ENCODE peak calls at places on chromosomes 1 and 21, in seven cellular contexts. S, Z, F, I, C, L and T are unnamed samples.

GRCh38 chr21:46298083-46298412 is 11.9 kb downstream of the YBEY start:
- DNase-seq in S (no peak), Z (no peak), F (no peak), I (no peak), C (no peak), L (no peak), T (no peak)

GRCh38 chr1:35564884-35565741 is 7.5 kb downstream of the NCDN start:
- DNase-seq in S (no peak), Z (peak; percentile 57), F (no peak), I (no peak), C (no peak), L (no peak), T (no peak)

GRCh38 chr1:224432672-224433040 is 1.9 kb downstream of the WDR26 start:
- DNase-seq in S (peak; percentile 16), Z (no peak), F (no peak), I (peak; percentile 36), C (no peak), L (no peak), T (peak; percentile 50)

GRCh38 chr21:44695176-44695575 is 1.8 kb upstream of the KRTAP10-12 start:
- DNase-seq in S (no peak), Z (no peak), F (no peak), I (peak; percentile 12), C (no peak), L (no peak), T (no peak)

GRCh38 chr1:201719812-201720521 is 109.0 kb upstream of the IPO9 start:
- DNase-seq in S (peak; percentile 69), Z (peak; percentile 88), F (no peak), I (peak; percentile 45), C (no peak), L (no peak), T (no peak)

GRCh38 chr21:38766987-38767722 is 38.6 kb upstream of the ETS2 start:
- DNase-seq in S (no peak), Z (no peak), F (no peak), I (peak; percentile 60), C (no peak), L (peak; percentile 46), T (peak; percentile 95)

GRCh38 chr1:197984273-197984672 is 67.1 kb downstream of the LHX9 start:
- DNase-seq in S (peak; percentile 57), Z (no peak), F (no peak), I (no peak), C (no peak), L (no peak), T (no peak)

GRCh38 chr1:95007687-95008086 is 65.1 kb downstream of the ALG14 start:
- DNase-seq in S (no peak), Z (no peak), F (no peak), I (no peak), C (no peak), L (no peak), T (no peak)

GRCh38 chr21:42555756-42556438 is 42.2 kb downstream of the SLC37A1 start:
- DNase-seq in S (no peak), Z (no peak), F (no peak), I (no peak), C (peak; percentile 38), L (no peak), T (no peak)

GRCh38 chr1:26557078-26557477 is 27.5 kb downstream of the RPS6KA1 start:
- DNase-seq in S (no peak), Z (no peak), F (no peak), I (no peak), C (no peak), L (no peak), T (no peak)

GRCh38 chr1:96771847-96772246 is 50.3 kb downstream of the PTBP2 start:
- DNase-seq in S (no peak), Z (no peak), F (no peak), I (no peak), C (no peak), L (no peak), T (no peak)

GRCh38 chr1:177223359-177223758 is 52.6 kb downstream of the BRINP2 start:
- DNase-seq in S (no peak), Z (no peak), F (no peak), I (no peak), C (no peak), L (no peak), T (no peak)

GRCh38 chr21:39003982-39004775 is 179.1 kb downstream of the PSMG1 start:
- DNase-seq in S (peak; percentile 39), Z (no peak), F (no peak), I (no peak), C (no peak), L (no peak), T (no peak)

GRCh38 chr21:24220466-24220865 is 1386.8 kb downstream of the MRPL39 start:
- DNase-seq in S (no peak), Z (no peak), F (no peak), I (no peak), C (no peak), L (no peak), T (no peak)

GRCh38 chr1:50109647-50110075 is 941 bp downstream of the ELAVL4 start:
- DNase-seq in S (peak; percentile 2), Z (no peak), F (no peak), I (no peak), C (no peak), L (peak; percentile 21), T (peak; percentile 12)

GRCh38 chr1:207807395-207808321 is 55.8 kb downstream of the CD46 start:
- DNase-seq in S (no peak), Z (peak; percentile 86), F (no peak), I (peak; percentile 89), C (peak; percentile 85), L (no peak), T (no peak)

GRCh38 chr1:246404078-246404477 is 103.0 kb downstream of the SMYD3 start:
- DNase-seq in S (no peak), Z (no peak), F (no peak), I (no peak), C (no peak), L (no peak), T (no peak)

GRCh38 chr1:16152521-16153087 is 3.3 kb downstream of the EPHA2 start:
- DNase-seq in S (peak; percentile 66), Z (peak; percentile 74), F (no peak), I (peak; percentile 63), C (no peak), L (no peak), T (no peak)

GRCh38 chr1:247322849-247323586 is 8.6 kb downstream of the ZNF496 start:
- DNase-seq in S (no peak), Z (no peak), F (no peak), I (no peak), C (no peak), L (peak; percentile 50), T (no peak)

GRCh38 chr1:150281221-150281757 is 1.1 kb upstream of the CIART start:
- DNase-seq in S (peak; percentile 62), Z (peak; percentile 85), F (peak; percentile 62), I (peak; percentile 82), C (no peak), L (peak; percentile 64), T (peak; percentile 74)

GRCh38 chr1:185539277-185539943 is 194.8 kb upstream of the HMCN1 start:
- DNase-seq in S (peak; percentile 53), Z (no peak), F (no peak), I (no peak), C (no peak), L (no peak), T (no peak)

GRCh38 chr1:3602375-3602774 is 8.9 kb downstream of the MEGF6 start:
- DNase-seq in S (no peak), Z (no peak), F (no peak), I (no peak), C (no peak), L (no peak), T (no peak)

GRCh38 chr1:116515702-116516101 is 55.1 kb downstream of the CD58 start:
- DNase-seq in S (no peak), Z (no peak), F (no peak), I (no peak), C (no peak), L (peak; percentile 41), T (peak; percentile 46)

GRCh38 chr21:15660424-15660805 is 69.4 kb upstream of the USP25 start:
- DNase-seq in S (no peak), Z (no peak), F (no peak), I (no peak), C (no peak), L (no peak), T (no peak)

GRCh38 chr1:218304281-218305039 is 19.4 kb downstream of the RRP15 start:
- DNase-seq in S (peak; percentile 68), Z (peak; percentile 86), F (no peak), I (no peak), C (peak; percentile 13), L (no peak), T (no peak)

GRCh38 chr1:29576510-29576909 is 340.2 kb downstream of the PTPRU start:
- DNase-seq in S (no peak), Z (no peak), F (no peak), I (no peak), C (no peak), L (no peak), T (no peak)
- H3K4me3 ChIP-seq in S (no peak overlapping the region), Z (no peak overlapping the region), F (no peak overlapping the region), I (no peak overlapping the region), C (no peak overlapping the region), L (no peak overlapping the region), T (no peak overlapping the region)

GRCh38 chr1:8822383-8823294 is 5.2 kb upstream of the RERE start:
- DNase-seq in S (peak; percentile 82), Z (no peak), F (no peak), I (peak; percentile 30), C (no peak), L (no peak), T (no peak)

GRCh38 chr1:8821084-8821483 is 3.6 kb upstream of the RERE start:
- DNase-seq in S (no peak), Z (no peak), F (no peak), I (no peak), C (no peak), L (no peak), T (no peak)

GRCh38 chr1:8823295-8823664 is 5.8 kb upstream of the RERE start:
- DNase-seq in S (no peak), Z (no peak), F (no peak), I (no peak), C (no peak), L (no peak), T (no peak)

GRCh38 chr1:8831329-8831728 is 13.9 kb upstream of the RERE start:
- DNase-seq in S (no peak), Z (no peak), F (no peak), I (no peak), C (no peak), L (no peak), T (no peak)

GRCh38 chr1:8825985-8826481 is 8.6 kb upstream of the RERE start:
- DNase-seq in S (peak; percentile 91), Z (peak; percentile 61), F (no peak), I (no peak), C (no peak), L (no peak), T (no peak)
- H3K4me1 ChIP-seq in S (no peaks in the 10 kb centered on the region), Z (no peaks in the 10 kb centered on the region), F (no peaks in the 10 kb centered on the region), I (peaks cover 5% of the 10 kb centered on the region), C (peaks cover 23% of the 10 kb centered on the region), L (peaks cover 7% of the 10 kb centered on the region), T (peaks cover 7% of the 10 kb centered on the region)

DNA sequence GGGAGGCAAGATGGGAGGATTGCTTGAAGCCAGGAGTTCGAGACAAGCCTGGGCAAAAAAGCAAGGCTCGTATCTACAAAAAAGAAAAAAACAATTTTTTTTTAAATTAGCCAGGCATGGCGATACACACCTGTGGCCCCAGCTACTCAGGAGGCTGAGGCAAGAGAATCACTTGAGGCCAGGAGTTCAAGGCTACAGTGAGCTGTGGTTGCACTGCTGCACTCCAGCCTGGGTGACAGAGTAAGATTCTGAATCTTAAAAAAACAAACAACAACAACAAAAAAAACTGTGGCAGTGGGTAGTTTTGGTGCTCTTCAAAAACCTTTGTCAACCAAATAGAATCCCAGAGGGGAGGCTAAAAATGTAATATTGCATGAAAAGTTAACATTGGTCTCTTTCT is 734 bp downstream of the PTPN22 start:
- DNase-seq in S (no peak), Z (no peak), F (no peak), I (no peak), C (no peak), L (peak; percentile 31), T (no peak)
- H3K4me3 ChIP-seq in S (no peak overlapping the region), Z (no peak overlapping the region), F (no peak overlapping the region), I (no peak overlapping the region), C (no peak overlapping the region), L (peak overlapping the region; percentile 53), T (peak overlapping the region; percentile 96)

GRCh38 chr21:40015818-40016217 is 148.6 kb downstream of the PCP4 start:
- DNase-seq in S (no peak), Z (no peak), F (no peak), I (no peak), C (no peak), L (no peak), T (no peak)
- H3K4me1 ChIP-seq in S (no peaks in the 10 kb centered on the region), Z (no peaks in the 10 kb centered on the region), F (no peaks in the 10 kb centered on the region), I (no peaks in the 10 kb centered on the region), C (no peaks in the 10 kb centered on the region), L (no peaks in the 10 kb centered on the region), T (no peaks in the 10 kb centered on the region)